ENCODE peak calls at places on chromosomes 3 and 15, in nine cellular contexts. X, G, C, J, D, F, M, V and I are unnamed samples.

GRCh38 chr3:155425351-155425750 is 131.9 kb upstream of the STRIT1 start:
- DNase-seq in X (no peak), G (no peak), C (no peak), J (no peak), D (no peak), F (peak), M (no peak), V (no peak), I (no peak)

GRCh38 chr3:188513662-188514328 is 359.8 kb downstream of the LPP start:
- DNase-seq in X (no peak), G (no peak), C (no peak), J (no peak), D (no peak), F (no peak), M (no peak), V (no peak), I (no peak)

GRCh38 chr3:109384164-109384563 is 46.8 kb upstream of the DPPA4 start:
- DNase-seq in X (no peak), G (no peak), C (no peak), J (no peak), D (no peak), F (no peak), M (no peak), V (no peak), I (no peak)

GRCh38 chr3:70744536-70744935 is 432.1 kb upstream of the MDFIC2 start:
- DNase-seq in X (peak), G (no peak), C (no peak), J (no peak), D (no peak), F (no peak), M (no peak), V (no peak), I (no peak)

GRCh38 chr3:30141927-30142326 is 464.5 kb upstream of the TGFBR2 start:
- DNase-seq in X (no peak), G (no peak), C (no peak), J (no peak), D (no peak), F (peak), M (no peak), V (no peak), I (no peak)

GRCh38 chr3:145094355-145094941 is 1066.5 kb downstream of the PLOD2 start:
- DNase-seq in X (peak), G (peak), C (no peak), J (no peak), D (peak), F (peak), M (no peak), V (no peak), I (peak)

GRCh38 chr3:109718822-109719221 is 381.5 kb upstream of the DPPA4 start:
- DNase-seq in X (no peak), G (no peak), C (no peak), J (no peak), D (no peak), F (no peak), M (no peak), V (no peak), I (no peak)

GRCh38 chr15:88066758-88067157 is 189.8 kb downstream of the NTRK3 start:
- DNase-seq in X (no peak), G (no peak), C (no peak), J (no peak), D (no peak), F (no peak), M (no peak), V (no peak), I (no peak)

GRCh38 chr3:112481342-112481870 is 17.9 kb downstream of the BTLA start:
- DNase-seq in X (no peak), G (no peak), C (no peak), J (no peak), D (no peak), F (no peak), M (no peak), V (no peak), I (no peak)

GRCh38 chr3:172607305-172608121 is 84.3 kb upstream of the TNFSF10 start:
- DNase-seq in X (peak), G (peak), C (peak), J (no peak), D (no peak), F (peak), M (no peak), V (no peak), I (no peak)

GRCh38 chr15:40843885-40844542 is at the start of gene SPINT1:
- DNase-seq in X (no peak), G (no peak), C (no peak), J (no peak), D (no peak), F (peak), M (no peak), V (peak), I (no peak)

GRCh38 chr3:44506961-44507360 is 29.5 kb upstream of the ZNF445 start:
- DNase-seq in X (no peak), G (no peak), C (no peak), J (no peak), D (no peak), F (no peak), M (no peak), V (no peak), I (no peak)

GRCh38 chr3:46835059-46835458 is 28.2 kb downstream of the MYL3 start:
- DNase-seq in X (no peak), G (no peak), C (no peak), J (no peak), D (no peak), F (no peak), M (no peak), V (no peak), I (no peak)

GRCh38 chr15:38528279-38528678 is 36.3 kb downstream of the RASGRP1 start:
- DNase-seq in X (peak), G (peak), C (peak), J (no peak), D (no peak), F (no peak), M (no peak), V (no peak), I (peak)

GRCh38 chr3:30700702-30701321 is 94.4 kb downstream of the TGFBR2 start:
- DNase-seq in X (no peak), G (no peak), C (no peak), J (no peak), D (no peak), F (no peak), M (no peak), V (no peak), I (no peak)

GRCh38 chr3:14991148-14991742 is 43.9 kb downstream of the NR2C2 start:
- DNase-seq in X (peak), G (no peak), C (no peak), J (no peak), D (no peak), F (peak), M (no peak), V (no peak), I (peak)

GRCh38 chr3:134795776-134796312 is 784 bp downstream of the EPHB1 start:
- DNase-seq in X (peak), G (peak), C (no peak), J (no peak), D (no peak), F (peak), M (peak), V (no peak), I (peak)

GRCh38 chr3:14142567-14143270 is 17.9 kb downstream of the TMEM43 start:
- DNase-seq in X (no peak), G (no peak), C (no peak), J (no peak), D (no peak), F (no peak), M (no peak), V (peak), I (no peak)

GRCh38 chr3:46360904-46361303 is 7.0 kb downstream of the CCR2 start:
- DNase-seq in X (no peak), G (no peak), C (no peak), J (no peak), D (no peak), F (peak), M (no peak), V (no peak), I (no peak)

GRCh38 chr3:170486398-170486797 is 67.7 kb downstream of the CLDN11 start:
- DNase-seq in X (no peak), G (no peak), C (no peak), J (no peak), D (no peak), F (no peak), M (no peak), V (no peak), I (no peak)

GRCh38 chr3:169457807-169458206 is 205.7 kb downstream of the MECOM start:
- DNase-seq in X (no peak), G (no peak), C (no peak), J (no peak), D (no peak), F (no peak), M (no peak), V (no peak), I (no peak)

GRCh38 chr3:197356741-197357140 is 58.3 kb upstream of the DLG1 start:
- DNase-seq in X (no peak), G (no peak), C (no peak), J (no peak), D (no peak), F (no peak), M (no peak), V (no peak), I (no peak)
- H3K4me3 ChIP-seq in X (no peak), G (peak), C (no peak), J (peak), D (no peak), F (no peak), M (no peak), V (no peak), I (no peak)

DNA sequence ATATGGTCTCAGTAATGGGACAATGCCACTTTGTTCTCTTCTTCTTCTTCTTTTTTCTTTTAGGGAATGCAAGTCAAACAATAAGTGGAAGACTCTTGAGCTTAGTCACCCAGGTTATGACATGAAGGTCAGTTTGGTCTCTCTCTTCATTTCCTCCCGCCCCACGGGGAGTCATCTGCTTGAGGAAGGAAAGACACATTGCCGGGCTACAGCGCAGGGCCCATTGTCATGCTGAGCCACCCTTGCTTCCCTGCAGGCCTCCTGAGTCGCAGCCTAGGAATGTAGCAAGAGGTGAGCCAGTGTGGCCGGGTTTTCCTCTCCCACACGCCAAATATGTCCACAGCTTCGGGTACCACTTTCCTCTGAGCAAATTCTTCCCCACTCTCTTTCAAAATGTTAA is 47.6 kb downstream of the RAP2B start:
- DNase-seq in X (peak), G (peak), C (no peak), J (peak), D (peak), F (peak), M (no peak), V (peak), I (peak)
- H3K4me3 ChIP-seq in X (no peak), G (no peak), C (no peak), J (no peak), D (no peak), F (no peak), M (no peak), V (no peak), I (no peak)

GRCh38 chr15:92118936-92119325 is 265.4 kb downstream of the SLCO3A1 start:
- DNase-seq in X (no peak), G (no peak), C (no peak), J (no peak), D (no peak), F (no peak), M (no peak), V (no peak), I (no peak)
- H3K4me3 ChIP-seq in X (no peak), G (no peak), C (no peak), J (no peak), D (no peak), F (no peak), M (no peak), V (no peak), I (no peak)

GRCh38 chr15:90099072-90099867 is 3.0 kb downstream of the IDH2 start:
- DNase-seq in X (no peak), G (no peak), C (no peak), J (no peak), D (no peak), F (no peak), M (no peak), V (no peak), I (no peak)
- H3K4me3 ChIP-seq in X (no peak), G (peak), C (no peak), J (no peak), D (no peak), F (no peak), M (no peak), V (no peak), I (no peak)

GRCh38 chr3:99413504-99413903 is 224.9 kb upstream of the COL8A1 start:
- DNase-seq in X (peak), G (peak), C (no peak), J (no peak), D (no peak), F (peak), M (no peak), V (no peak), I (peak)
- H3K4me3 ChIP-seq in X (no peak), G (no peak), C (no peak), J (no peak), D (no peak), F (no peak), M (no peak), V (no peak), I (no peak)

GRCh38 chr15:80638553-80639167 is 56.5 kb upstream of the ABHD17C start:
- DNase-seq in X (no peak), G (no peak), C (no peak), J (no peak), D (no peak), F (no peak), M (no peak), V (no peak), I (no peak)

GRCh38 chr15:80640546-80641121 is 54.5 kb upstream of the ABHD17C start:
- DNase-seq in X (no peak), G (no peak), C (no peak), J (no peak), D (no peak), F (no peak), M (no peak), V (no peak), I (no peak)

GRCh38 chr15:80639168-80639555 is 55.9 kb upstream of the ABHD17C start:
- DNase-seq in X (no peak), G (no peak), C (no peak), J (no peak), D (no peak), F (no peak), M (no peak), V (no peak), I (no peak)

GRCh38 chr15:80643296-80643965 is 51.7 kb upstream of the ABHD17C start:
- DNase-seq in X (no peak), G (peak), C (peak), J (no peak), D (no peak), F (peak), M (no peak), V (no peak), I (peak)

GRCh38 chr15:80641384-80641783 is 53.7 kb upstream of the ABHD17C start:
- DNase-seq in X (no peak), G (peak), C (no peak), J (no peak), D (no peak), F (peak), M (no peak), V (no peak), I (no peak)
- H3K4me3 ChIP-seq in X (no peak), G (no peak), C (no peak), J (no peak), D (no peak), F (no peak), M (no peak), V (no peak), I (no peak)

GRCh38 chr3:183180105-183180763 is 17.7 kb upstream of the LAMP3 start:
- DNase-seq in X (no peak), G (no peak), C (no peak), J (no peak), D (no peak), F (peak), M (no peak), V (no peak), I (peak)
- H3K4me3 ChIP-seq in X (no peak), G (no peak), C (no peak), J (no peak), D (no peak), F (no peak), M (no peak), V (no peak), I (no peak)

DNA sequence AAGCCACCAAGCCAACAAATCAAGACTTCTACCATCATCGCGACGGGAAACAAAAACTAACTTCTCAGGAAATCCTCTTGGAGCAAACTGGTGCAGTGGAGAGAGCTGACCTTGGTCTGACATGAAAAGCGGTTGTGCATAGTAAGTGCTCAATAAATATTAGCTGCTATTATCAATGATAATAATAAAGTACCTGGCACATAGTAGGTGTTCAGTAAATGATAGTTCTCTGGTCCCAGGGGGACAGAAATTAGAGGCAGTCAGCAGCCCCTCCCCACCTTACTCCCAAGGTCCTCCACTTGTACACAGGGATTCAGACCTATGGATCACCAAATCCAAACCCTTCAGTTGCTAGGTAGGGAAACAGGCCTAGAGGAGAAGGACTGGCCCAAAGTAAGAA is 6.0 kb upstream of the CSK start:
- DNase-seq in X (no peak), G (no peak), C (no peak), J (no peak), D (no peak), F (no peak), M (no peak), V (no peak), I (no peak)
- H3K4me3 ChIP-seq in X (no peak), G (no peak), C (no peak), J (no peak), D (no peak), F (no peak), M (no peak), V (no peak), I (no peak)

GRCh38 chr3:120599211-120599610 is 3.1 kb downstream of the NDUFB4 start:
- DNase-seq in X (no peak), G (no peak), C (no peak), J (no peak), D (no peak), F (no peak), M (no peak), V (no peak), I (no peak)
- H3K4me3 ChIP-seq in X (no peak), G (no peak), C (no peak), J (no peak), D (no peak), F (no peak), M (no peak), V (no peak), I (no peak)